ENCODE peak calls at places on chromosomes 11 and 22, in five cellular contexts. B is KG1, I is RWPE1, F is lower lobe of right lung, P is pons. M is an unnamed sample.
A peak's percentile ranks its signal among the peaks of the same experiment; 100 is the strongest.

GRCh38 chr22:36301384-36301828 is 48.5 kb downstream of the APOL1 start:
- DNase-seq in B (peak; percentile 44), I (peak; percentile 35), F (peak; percentile 82), P (peak; percentile 43), M (peak; percentile 92)

GRCh38 chr22:28710889-28711285 is 30.7 kb downstream of the CHEK2 start:
- DNase-seq in B (no peak), I (no peak), F (no peak), P (no peak), M (no peak)

GRCh38 chr11:11592146-11592684 is 29.6 kb downstream of the GALNT18 start:
- DNase-seq in B (no peak), I (no peak), F (no peak), P (no peak), M (no peak)

GRCh38 chr11:71563401-71563800 is 2.0 kb upstream of the KRTAP5-10 start:
- DNase-seq in B (peak; percentile 22), I (peak; percentile 30), F (no peak), P (peak; percentile 55), M (peak; percentile 72)

GRCh38 chr11:104151404-104152204 is 12.3 kb downstream of the PDGFD start:
- DNase-seq in B (no peak), I (peak; percentile 20), F (no peak), P (no peak), M (peak; percentile 80)

GRCh38 chr11:64263021-64263946 is 12.0 kb downstream of the PLCB3 start:
- DNase-seq in B (no peak), I (no peak), F (no peak), P (no peak), M (no peak)

GRCh38 chr11:65417221-65417701 is 5.3 kb upstream of the NEAT1 start:
- DNase-seq in B (peak; percentile 54), I (no peak), F (peak; percentile 66), P (no peak), M (peak; percentile 73)

GRCh38 chr22:38065539-38065938 is 8.3 kb downstream of the PICK1 start:
- DNase-seq in B (no peak), I (no peak), F (no peak), P (no peak), M (no peak)

GRCh38 chr22:49885881-49886280 is 32.2 kb downstream of the ZBED4 start:
- DNase-seq in B (no peak), I (no peak), F (no peak), P (no peak), M (no peak)

GRCh38 chr11:12692238-12693074 is 18.2 kb downstream of the TEAD1 start:
- DNase-seq in B (no peak), I (peak; percentile 52), F (peak; percentile 77), P (peak; percentile 82), M (no peak)

GRCh38 chr11:61067782-61068181 is 34.5 kb upstream of the CD5 start:
- DNase-seq in B (no peak), I (no peak), F (no peak), P (no peak), M (no peak)

GRCh38 chr22:30027169-30027568 is 53.1 kb upstream of the HORMAD2 start:
- DNase-seq in B (no peak), I (peak; percentile 10), F (peak; percentile 49), P (no peak), M (no peak)

GRCh38 chr11:1205987-1206331 is 16.9 kb upstream of the MUC5B start:
- DNase-seq in B (no peak), I (no peak), F (no peak), P (no peak), M (no peak)

GRCh38 chr11:67238894-67239794 is 27.1 kb upstream of the GRK2 start:
- DNase-seq in B (no peak), I (no peak), F (no peak), P (peak; percentile 31), M (peak; percentile 49)

GRCh38 chr11:57248780-57249383 is 11.8 kb upstream of the APLNR start:
- DNase-seq in B (peak; percentile 42), I (peak; percentile 59), F (peak; percentile 51), P (peak; percentile 66), M (peak; percentile 81)

GRCh38 chr22:31631381-31631780 is 30.6 kb downstream of the PISD start:
- DNase-seq in B (no peak), I (no peak), F (no peak), P (no peak), M (peak; percentile 44)

GRCh38 chr22:19419464-19420178 is 11.9 kb downstream of the HIRA start:
- DNase-seq in B (no peak), I (no peak), F (no peak), P (no peak), M (no peak)

GRCh38 chr11:82523141-82523540 is 210.5 kb downstream of the FAM181B start:
- DNase-seq in B (no peak), I (no peak), F (no peak), P (peak; percentile 68), M (no peak)

GRCh38 chr11:111665779-111666178 is 63.5 kb downstream of the SIK2 start:
- DNase-seq in B (peak; percentile 23), I (peak; percentile 20), F (no peak), P (no peak), M (peak; percentile 85)